ENCODE peak calls at places on chromosome 6, in four cellular contexts. One of them, this sample, is unnamed.

GRCh38 chr6:133499662-133500061 is 258.5 kb downstream of the EYA4 start:
- DNase-seq in SK-N-SH: no peak
- DNase-seq in prostate gland: no peak
- DNase-seq in HCT116: no peak
- DNase-seq in this sample: no peak

GRCh38 chr6:26538936-26539615 is 910 bp downstream of the HMGN4 start:
- DNase-seq in SK-N-SH: no peak
- DNase-seq in prostate gland: no peak
- DNase-seq in HCT116: no peak
- DNase-seq in this sample: no peak

GRCh38 chr6:156060013-156060412 is 604.4 kb upstream of the NOX3 start:
- DNase-seq in SK-N-SH: no peak
- DNase-seq in prostate gland: no peak
- DNase-seq in HCT116: no peak
- DNase-seq in this sample: no peak

GRCh38 chr6:87671555-87672029 is 30.4 kb downstream of the AKIRIN2 start:
- DNase-seq in SK-N-SH: no peak
- DNase-seq in prostate gland: no peak
- DNase-seq in HCT116: no peak
- DNase-seq in this sample: no peak

GRCh38 chr6:85449388-85449817 is 480 bp upstream of the NT5E start:
- DNase-seq in SK-N-SH: no peak
- DNase-seq in prostate gland: no peak
- DNase-seq in HCT116: no peak
- DNase-seq in this sample: peak; percentile 84

GRCh38 chr6:110544472-110544871 is 68.1 kb upstream of the SLC22A16 start:
- DNase-seq in SK-N-SH: no peak
- DNase-seq in prostate gland: no peak
- DNase-seq in HCT116: no peak
- DNase-seq in this sample: no peak

GRCh38 chr6:21294144-21294543 is 299.4 kb upstream of the SOX4 start:
- DNase-seq in SK-N-SH: no peak
- DNase-seq in prostate gland: no peak
- DNase-seq in HCT116: no peak
- DNase-seq in this sample: no peak

GRCh38 chr6:145017516-145017915 is 717.8 kb downstream of the EPM2A start:
- DNase-seq in SK-N-SH: no peak
- DNase-seq in prostate gland: no peak
- DNase-seq in HCT116: no peak
- DNase-seq in this sample: no peak

GRCh38 chr6:81169166-81169565 is 583.3 kb downstream of the TENT5A start:
- DNase-seq in SK-N-SH: no peak
- DNase-seq in prostate gland: no peak
- DNase-seq in HCT116: no peak
- DNase-seq in this sample: no peak

GRCh38 chr6:144853603-144854002 is 568.5 kb downstream of the UTRN start:
- DNase-seq in SK-N-SH: no peak
- DNase-seq in prostate gland: no peak
- DNase-seq in HCT116: no peak
- DNase-seq in this sample: no peak

GRCh38 chr6:150940951-150941350 is 75.4 kb downstream of the MTHFD1L start:
- DNase-seq in SK-N-SH: no peak
- DNase-seq in prostate gland: no peak
- DNase-seq in HCT116: no peak
- DNase-seq in this sample: peak; percentile 79

GRCh38 chr6:145132709-145133108 is 602.6 kb downstream of the EPM2A start:
- DNase-seq in SK-N-SH: no peak
- DNase-seq in prostate gland: no peak
- DNase-seq in HCT116: no peak
- DNase-seq in this sample: no peak

GRCh38 chr6:84582997-84583396 is 181.4 kb downstream of the TBX18 start:
- DNase-seq in SK-N-SH: no peak
- DNase-seq in prostate gland: no peak
- DNase-seq in HCT116: no peak
- DNase-seq in this sample: no peak

GRCh38 chr6:33929575-33930288 is 125.9 kb upstream of the MLN start:
- DNase-seq in SK-N-SH: no peak
- DNase-seq in prostate gland: no peak
- DNase-seq in HCT116: no peak
- DNase-seq in this sample: no peak

GRCh38 chr6:27775796-27776184 is 136.4 kb downstream of the OR2B2 start:
- DNase-seq in SK-N-SH: no peak
- DNase-seq in prostate gland: no peak
- DNase-seq in HCT116: no peak
- DNase-seq in this sample: no peak

GRCh38 chr6:105713474-105714118 is 310.7 kb upstream of the PREP start:
- DNase-seq in SK-N-SH: no peak
- DNase-seq in prostate gland: no peak
- DNase-seq in HCT116: peak; percentile 12
- DNase-seq in this sample: no peak

GRCh38 chr6:47403801-47404200 is 73.8 kb upstream of the CD2AP start:
- DNase-seq in SK-N-SH: no peak
- DNase-seq in prostate gland: no peak
- DNase-seq in HCT116: no peak
- DNase-seq in this sample: no peak

GRCh38 chr6:53048431-53049195 is 16.6 kb upstream of the FBXO9 start:
- DNase-seq in SK-N-SH: no peak
- DNase-seq in prostate gland: no peak
- DNase-seq in HCT116: peak; percentile 54
- DNase-seq in this sample: no peak

GRCh38 chr6:111230351-111231077 is 143.2 kb downstream of the SLC16A10 start:
- DNase-seq in SK-N-SH: no peak
- DNase-seq in prostate gland: no peak
- DNase-seq in HCT116: no peak
- DNase-seq in this sample: no peak

GRCh38 chr6:80205404-80205803 is 98.9 kb downstream of the BCKDHB start:
- DNase-seq in SK-N-SH: no peak
- DNase-seq in prostate gland: no peak
- DNase-seq in HCT116: no peak
- DNase-seq in this sample: no peak

GRCh38 chr6:100136590-100136989 is 142.6 kb upstream of the MCHR2 start:
- DNase-seq in SK-N-SH: no peak
- DNase-seq in prostate gland: no peak
- DNase-seq in HCT116: no peak
- DNase-seq in this sample: no peak

GRCh38 chr6:112202639-112203341 is 51.6 kb downstream of the LAMA4 start:
- DNase-seq in SK-N-SH: peak; percentile 37
- DNase-seq in prostate gland: no peak
- DNase-seq in HCT116: no peak
- DNase-seq in this sample: no peak

GRCh38 chr6:111427341-111428116 is 55.5 kb downstream of the REV3L start:
- DNase-seq in SK-N-SH: no peak
- DNase-seq in prostate gland: peak; percentile 32
- DNase-seq in HCT116: no peak
- DNase-seq in this sample: no peak

GRCh38 chr6:43496370-43497128 is 13.6 kb downstream of the LRRC73 start:
- DNase-seq in SK-N-SH: peak; percentile 80
- DNase-seq in prostate gland: peak; percentile 82
- DNase-seq in HCT116: no peak
- DNase-seq in this sample: no peak

GRCh38 chr6:99253271-99253670 is 96.2 kb downstream of the FAXC start:
- DNase-seq in SK-N-SH: no peak
- DNase-seq in prostate gland: no peak
- DNase-seq in HCT116: no peak
- DNase-seq in this sample: no peak

GRCh38 chr6:21914121-21914973 is 320.8 kb downstream of the SOX4 start:
- DNase-seq in SK-N-SH: peak; percentile 24
- DNase-seq in prostate gland: peak; percentile 25
- DNase-seq in HCT116: no peak
- DNase-seq in this sample: no peak

GRCh38 chr6:32993363-32993973 is 15.9 kb downstream of the HLA-DOA start:
- DNase-seq in SK-N-SH: no peak
- DNase-seq in prostate gland: no peak
- DNase-seq in HCT116: no peak
- DNase-seq in this sample: no peak

GRCh38 chr6:141957271-141957670 is 175.5 kb upstream of the GJE1 start:
- DNase-seq in SK-N-SH: no peak
- DNase-seq in prostate gland: no peak
- DNase-seq in HCT116: no peak
- DNase-seq in this sample: no peak

GRCh38 chr6:29887330-29887818 is 55.0 kb upstream of the HLA-A start:
- DNase-seq in SK-N-SH: no peak
- DNase-seq in prostate gland: peak; percentile 8
- DNase-seq in HCT116: peak; percentile 8
- DNase-seq in this sample: peak; percentile 86

DNA sequence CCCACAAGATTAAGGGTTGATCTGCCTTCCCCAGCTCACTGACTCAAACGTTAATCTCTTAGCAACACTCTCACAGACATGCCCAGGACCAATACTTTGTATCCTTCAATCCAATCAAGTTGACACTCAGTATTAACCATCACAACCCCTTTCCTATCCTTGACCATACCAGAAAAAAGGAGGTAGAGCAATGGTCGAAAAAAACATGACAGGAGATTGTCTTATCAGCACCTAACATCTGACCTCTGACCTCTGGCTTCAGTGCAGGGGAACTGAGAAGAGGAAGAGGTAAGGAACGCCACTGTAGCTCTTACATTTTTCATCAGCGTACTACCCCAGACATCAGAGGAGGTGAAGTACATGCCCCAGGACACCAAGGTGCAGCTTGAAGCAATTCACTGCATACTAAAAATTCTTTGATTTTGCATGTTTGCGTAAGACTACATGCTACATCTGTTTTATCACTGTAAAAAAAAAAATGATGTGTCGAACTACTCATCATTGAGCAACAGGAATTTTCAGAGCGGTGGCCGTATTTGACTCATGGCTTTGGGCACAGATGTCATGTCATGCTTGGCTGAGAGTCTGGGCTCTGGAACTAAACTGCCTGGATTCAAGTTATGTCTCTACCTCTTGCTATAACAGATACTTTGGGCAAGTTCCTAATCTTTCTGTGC is 188.0 kb upstream of the TAB2 start:
- DNase-seq in SK-N-SH: no peak
- DNase-seq in prostate gland: no peak
- DNase-seq in HCT116: no peak
- DNase-seq in this sample: no peak
- TF ChIP-seq POLR2AphosphoS5 in SK-N-SH: no peak
- TF ChIP-seq POLR2AphosphoS5 in prostate gland: no peak
- TF ChIP-seq POLR2AphosphoS5 in HCT116: no peak
- TF ChIP-seq POLR2AphosphoS5 in this sample: no peak

DNA sequence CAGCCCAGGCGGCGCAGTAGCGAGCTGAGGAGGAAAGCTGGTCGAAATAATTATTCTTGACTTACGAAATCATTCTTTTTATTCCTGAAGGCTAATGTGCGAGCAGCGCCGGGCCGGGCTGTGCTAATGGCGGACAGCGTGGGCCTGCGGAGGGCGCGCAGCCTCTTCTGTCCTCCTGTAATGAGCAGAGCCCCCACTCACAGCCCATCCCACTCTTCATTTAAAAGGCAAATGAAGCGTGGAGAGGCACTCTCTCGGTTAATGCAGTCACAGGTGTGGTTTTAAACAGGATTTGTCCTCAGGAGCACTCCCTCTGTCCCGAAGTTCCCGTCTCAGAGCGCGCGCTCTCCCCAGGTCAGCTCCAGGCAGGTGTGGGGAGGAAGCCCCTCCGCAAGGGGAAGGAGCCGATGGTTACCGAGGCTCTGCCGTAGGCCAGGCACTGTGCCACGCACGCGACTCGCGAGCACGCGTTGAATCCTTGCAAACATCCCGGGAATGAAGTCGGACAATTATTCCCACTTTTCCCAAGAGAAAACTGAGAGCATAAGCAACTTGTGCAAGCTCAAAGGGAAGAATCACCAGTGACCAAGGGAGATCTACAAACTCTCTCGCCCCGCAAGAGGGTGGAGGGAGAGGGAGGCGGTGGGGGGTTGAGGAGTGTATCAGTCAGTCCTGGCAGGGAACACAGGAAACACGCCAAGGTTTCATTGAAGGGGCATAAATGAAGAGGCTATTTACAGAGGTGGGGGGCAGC is 35.5 kb upstream of the ZFAND3 start:
- DNase-seq in SK-N-SH: no peak
- DNase-seq in prostate gland: peak; percentile 21
- DNase-seq in HCT116: no peak
- DNase-seq in this sample: no peak
- TF ChIP-seq POLR2AphosphoS5 in SK-N-SH: no peak
- TF ChIP-seq POLR2AphosphoS5 in prostate gland: no peak
- TF ChIP-seq POLR2AphosphoS5 in HCT116: no peak
- TF ChIP-seq POLR2AphosphoS5 in this sample: no peak

GRCh38 chr6:4348462-4349112 is 213.2 kb upstream of the ECI2 start:
- DNase-seq in SK-N-SH: no peak
- DNase-seq in prostate gland: no peak
- DNase-seq in HCT116: no peak
- DNase-seq in this sample: no peak
- TF ChIP-seq POLR2AphosphoS5 in SK-N-SH: no peak
- TF ChIP-seq POLR2AphosphoS5 in prostate gland: no peak
- TF ChIP-seq POLR2AphosphoS5 in HCT116: no peak
- TF ChIP-seq POLR2AphosphoS5 in this sample: no peak

GRCh38 chr6:167560673-167561569 is 236.0 kb downstream of the TTLL2 start:
- DNase-seq in SK-N-SH: no peak
- DNase-seq in prostate gland: no peak
- DNase-seq in HCT116: no peak
- DNase-seq in this sample: no peak

GRCh38 chr6:167558213-167558869 is 233.5 kb downstream of the TTLL2 start:
- DNase-seq in SK-N-SH: no peak
- DNase-seq in prostate gland: no peak
- DNase-seq in HCT116: no peak
- DNase-seq in this sample: no peak

GRCh38 chr6:167564416-167565250 is 239.7 kb downstream of the TTLL2 start:
- DNase-seq in SK-N-SH: no peak
- DNase-seq in prostate gland: no peak
- DNase-seq in HCT116: no peak
- DNase-seq in this sample: no peak

GRCh38 chr6:167555836-167556235 is 230.9 kb downstream of the TTLL2 start:
- DNase-seq in SK-N-SH: no peak
- DNase-seq in prostate gland: no peak
- DNase-seq in HCT116: no peak
- DNase-seq in this sample: no peak

DNA sequence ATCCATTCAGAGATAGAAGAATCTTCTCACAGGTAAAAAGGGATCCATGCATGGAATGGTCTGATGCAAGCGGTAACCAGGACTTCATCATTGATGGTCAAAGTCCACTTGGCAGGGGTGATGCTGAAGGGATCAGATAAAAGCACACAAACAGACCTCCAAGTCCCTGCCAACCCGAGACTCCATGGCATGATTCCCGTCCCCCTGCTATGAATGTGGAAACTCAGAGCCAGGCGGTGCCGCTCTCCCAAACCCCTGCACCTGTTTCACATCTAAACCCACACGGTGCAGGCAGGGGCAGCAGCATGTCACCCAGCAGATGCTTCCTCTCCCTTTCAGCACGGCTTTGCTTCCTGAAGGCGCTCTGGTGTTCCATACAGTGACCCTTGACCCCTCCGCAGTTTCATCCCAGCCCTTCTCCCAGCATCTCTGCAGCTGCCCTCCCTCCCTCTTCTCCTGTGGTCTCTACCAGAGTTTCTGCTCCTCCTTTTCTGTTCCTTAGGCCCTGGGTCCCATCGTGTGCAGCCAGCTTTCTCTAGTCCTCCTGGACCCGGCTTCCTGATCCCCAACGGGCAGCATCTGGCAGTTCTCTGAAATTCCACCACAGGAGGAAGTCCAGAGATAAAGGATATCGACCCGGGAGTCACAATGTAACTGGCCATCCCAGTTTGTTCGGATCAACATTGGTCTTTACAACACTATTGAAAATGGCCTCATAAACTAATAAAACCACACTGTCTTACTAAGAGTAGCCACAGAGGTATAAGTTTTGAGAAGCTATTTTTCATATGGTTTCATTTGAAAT is 235.0 kb downstream of the TTLL2 start:
- DNase-seq in SK-N-SH: no peak
- DNase-seq in prostate gland: no peak
- DNase-seq in HCT116: no peak
- DNase-seq in this sample: no peak
- TF ChIP-seq POLR2AphosphoS5 in SK-N-SH: no peak
- TF ChIP-seq POLR2AphosphoS5 in prostate gland: no peak
- TF ChIP-seq POLR2AphosphoS5 in HCT116: no peak
- TF ChIP-seq POLR2AphosphoS5 in this sample: no peak

This sample was measured in spleen.